ENCODE peak calls at places on chromosomes 6 and 20, in eight cellular contexts. Z is cortex of kidney; P is EL; E is NCI-H1694; A is HCEC 1CT; R is stimulated activated CD4-positive, alpha-beta T cell treated with anti-CD3 and anti-CD28 coated beads, Interleukin-15, amount 100 ng/mL, for 1 hour; Q is NCI-H2171 treated with DMSO at 0.1 percent for 48 hours; N is RWPE2. D is an unnamed sample.

GRCh38 chr20:36461600-36462439 is 79.5 kb upstream of the MYL9 start:
- DNase-seq in Z (no peak), P (peak), E (no peak), A (peak), R (no peak), Q (no peak), N (peak), D (peak)

GRCh38 chr20:47960769-47961525 is 175.7 kb upstream of the SULF2 start:
- DNase-seq in Z (no peak), P (no peak), E (no peak), A (no peak), R (no peak), Q (no peak), N (no peak), D (no peak)

GRCh38 chr20:61934716-61935530 is 130.8 kb downstream of the TAF4 start:
- DNase-seq in Z (no peak), P (no peak), E (no peak), A (no peak), R (no peak), Q (no peak), N (peak), D (no peak)

GRCh38 chr6:32668226-32668747 is 1.8 kb upstream of the HLA-DQB1 start:
- DNase-seq in Z (no peak), P (no peak), E (no peak), A (no peak), R (no peak), Q (no peak), N (no peak), D (peak)

GRCh38 chr6:32886674-32887383 is 32.8 kb downstream of the PSMB9 start:
- DNase-seq in Z (no peak), P (peak), E (no peak), A (peak), R (no peak), Q (peak), N (no peak), D (peak)

GRCh38 chr6:87482382-87482781 is 9.6 kb downstream of the SLC35A1 start:
- DNase-seq in Z (no peak), P (no peak), E (no peak), A (no peak), R (no peak), Q (no peak), N (no peak), D (no peak)

GRCh38 chr20:50009521-50010454 is 27.0 kb downstream of the SNAI1 start:
- DNase-seq in Z (no peak), P (no peak), E (no peak), A (no peak), R (no peak), Q (no peak), N (no peak), D (no peak)

GRCh38 chr20:34571753-34572152 is 13.2 kb downstream of the MAP1LC3A start:
- DNase-seq in Z (no peak), P (no peak), E (no peak), A (no peak), R (no peak), Q (no peak), N (peak), D (no peak)

GRCh38 chr6:130322673-130323268 is 43.0 kb upstream of the TMEM200A start:
- DNase-seq in Z (no peak), P (peak), E (peak), A (peak), R (peak), Q (peak), N (no peak), D (peak)

GRCh38 chr6:90249458-90249857 is 47.2 kb downstream of the BACH2 start:
- DNase-seq in Z (no peak), P (no peak), E (no peak), A (no peak), R (no peak), Q (no peak), N (no peak), D (no peak)

GRCh38 chr6:83114164-83114563 is 46.7 kb downstream of the DOP1A start:
- DNase-seq in Z (no peak), P (peak), E (no peak), A (peak), R (no peak), Q (no peak), N (no peak), D (peak)

GRCh38 chr6:36616888-36617521 is 22.8 kb downstream of the SRSF3 start:
- DNase-seq in Z (no peak), P (peak), E (peak), A (no peak), R (no peak), Q (peak), N (peak), D (peak)

D was measured in mammary epithelial cell.